ENCODE peak calls at places on chromosome 17, in seven cellular contexts. One of them, this sample, is unnamed.

GRCh38 chr17:13074026-13074425 is 56.2 kb upstream of the ELAC2 start:
- DNase-seq in mesothelial cell of epicardium: no peak
- DNase-seq in HEK293T: no peak
- DNase-seq in neural progenitor cell: no peak
- DNase-seq in neural crest cell: no peak
- DNase-seq in activated gamma-delta T cell treated with Interleukin-2 at 50 U/mL for 16 hours: no peak
- DNase-seq in IMR-90: peak
- DNase-seq in this sample: no peak

GRCh38 chr17:56820207-56820606 is 13.5 kb downstream of the C17orf67 start:
- DNase-seq in mesothelial cell of epicardium: no peak
- DNase-seq in HEK293T: no peak
- DNase-seq in neural progenitor cell: no peak
- DNase-seq in neural crest cell: no peak
- DNase-seq in activated gamma-delta T cell treated with Interleukin-2 at 50 U/mL for 16 hours: no peak
- DNase-seq in IMR-90: no peak
- DNase-seq in this sample: no peak

GRCh38 chr17:4903051-4903818 is at the start of gene CHRNE:
- DNase-seq in mesothelial cell of epicardium: peak
- DNase-seq in HEK293T: peak
- DNase-seq in neural progenitor cell: peak
- DNase-seq in neural crest cell: peak
- DNase-seq in activated gamma-delta T cell treated with Interleukin-2 at 50 U/mL for 16 hours: peak
- DNase-seq in IMR-90: peak
- DNase-seq in this sample: peak

GRCh38 chr17:17877548-17878358 is 41.0 kb upstream of the SREBF1 start:
- DNase-seq in mesothelial cell of epicardium: peak
- DNase-seq in HEK293T: peak
- DNase-seq in neural progenitor cell: peak
- DNase-seq in neural crest cell: no peak
- DNase-seq in activated gamma-delta T cell treated with Interleukin-2 at 50 U/mL for 16 hours: no peak
- DNase-seq in IMR-90: peak
- DNase-seq in this sample: peak

GRCh38 chr17:48646183-48647102 is 20.3 kb upstream of the HOXB9 start:
- DNase-seq in mesothelial cell of epicardium: peak
- DNase-seq in HEK293T: peak
- DNase-seq in neural progenitor cell: peak
- DNase-seq in neural crest cell: no peak
- DNase-seq in activated gamma-delta T cell treated with Interleukin-2 at 50 U/mL for 16 hours: no peak
- DNase-seq in IMR-90: no peak
- DNase-seq in this sample: no peak

GRCh38 chr17:65434251-65434650 is 127.2 kb downstream of the AXIN2 start:
- DNase-seq in mesothelial cell of epicardium: no peak
- DNase-seq in HEK293T: no peak
- DNase-seq in neural progenitor cell: no peak
- DNase-seq in neural crest cell: no peak
- DNase-seq in activated gamma-delta T cell treated with Interleukin-2 at 50 U/mL for 16 hours: no peak
- DNase-seq in IMR-90: no peak
- DNase-seq in this sample: no peak

GRCh38 chr17:8464941-8465340 is 29.3 kb downstream of the NDEL1 start:
- DNase-seq in mesothelial cell of epicardium: no peak
- DNase-seq in HEK293T: no peak
- DNase-seq in neural progenitor cell: no peak
- DNase-seq in neural crest cell: no peak
- DNase-seq in activated gamma-delta T cell treated with Interleukin-2 at 50 U/mL for 16 hours: no peak
- DNase-seq in IMR-90: no peak
- DNase-seq in this sample: no peak

GRCh38 chr17:14198013-14198412 is 38.6 kb downstream of the CDRT15 start:
- DNase-seq in mesothelial cell of epicardium: no peak
- DNase-seq in HEK293T: no peak
- DNase-seq in neural progenitor cell: peak
- DNase-seq in neural crest cell: no peak
- DNase-seq in activated gamma-delta T cell treated with Interleukin-2 at 50 U/mL for 16 hours: no peak
- DNase-seq in IMR-90: no peak
- DNase-seq in this sample: peak

GRCh38 chr17:69434164-69434579 is 19.7 kb downstream of the MAP2K6 start:
- DNase-seq in mesothelial cell of epicardium: no peak
- DNase-seq in HEK293T: peak
- DNase-seq in neural progenitor cell: no peak
- DNase-seq in neural crest cell: no peak
- DNase-seq in activated gamma-delta T cell treated with Interleukin-2 at 50 U/mL for 16 hours: no peak
- DNase-seq in IMR-90: peak
- DNase-seq in this sample: peak

GRCh38 chr17:36791961-36792475 is 145.3 kb upstream of the LHX1 start:
- DNase-seq in mesothelial cell of epicardium: no peak
- DNase-seq in HEK293T: no peak
- DNase-seq in neural progenitor cell: no peak
- DNase-seq in neural crest cell: no peak
- DNase-seq in activated gamma-delta T cell treated with Interleukin-2 at 50 U/mL for 16 hours: no peak
- DNase-seq in IMR-90: no peak
- DNase-seq in this sample: no peak